ENCODE peak calls at places on chromosomes 12 and 14, in five cellular contexts. One of them, this sample, is unnamed.

GRCh38 chr12:3097186-3097804 is 20.1 kb downstream of the TSPAN9 start:
- DNase-seq in PC-9: peak; percentile 52
- DNase-seq in endodermal cell: no peak
- DNase-seq in heart left ventricle: peak; percentile 91
- DNase-seq in coronary artery: peak; percentile 89
- DNase-seq in this sample: no peak

GRCh38 chr12:56081393-56082347 is 1.7 kb downstream of the ERBB3 start:
- DNase-seq in endodermal cell: no peak
- DNase-seq in PC-9: no peak
- DNase-seq in coronary artery: no peak
- DNase-seq in heart left ventricle: no peak
- DNase-seq in this sample: no peak

GRCh38 chr14:96597680-96598079 is 95.5 kb downstream of the PAPOLA start:
- DNase-seq in endodermal cell: no peak
- DNase-seq in coronary artery: no peak
- DNase-seq in PC-9: no peak
- DNase-seq in heart left ventricle: no peak
- DNase-seq in this sample: no peak

GRCh38 chr14:34081576-34082136 is 130.8 kb upstream of the EGLN3 start:
- DNase-seq in heart left ventricle: no peak
- DNase-seq in coronary artery: no peak
- DNase-seq in PC-9: peak; percentile 91
- DNase-seq in endodermal cell: no peak
- DNase-seq in this sample: no peak

GRCh38 chr14:77950371-77950770 is 150.5 kb downstream of the ADCK1 start:
- DNase-seq in endodermal cell: no peak
- DNase-seq in coronary artery: no peak
- DNase-seq in heart left ventricle: no peak
- DNase-seq in PC-9: no peak
- DNase-seq in this sample: no peak

GRCh38 chr12:94779520-94779919 is 129.2 kb upstream of the TMCC3 start:
- DNase-seq in PC-9: no peak
- DNase-seq in coronary artery: no peak
- DNase-seq in endodermal cell: no peak
- DNase-seq in heart left ventricle: no peak
- DNase-seq in this sample: peak; percentile 18

GRCh38 chr14:76977793-76978730 is 50.4 kb downstream of the IRF2BPL start:
- DNase-seq in coronary artery: no peak
- DNase-seq in endodermal cell: peak; percentile 63
- DNase-seq in PC-9: no peak
- DNase-seq in heart left ventricle: peak; percentile 77
- DNase-seq in this sample: no peak

GRCh38 chr12:2998789-2999264 is 39.6 kb downstream of the TEAD4 start:
- DNase-seq in coronary artery: no peak
- DNase-seq in endodermal cell: peak; percentile 91
- DNase-seq in PC-9: no peak
- DNase-seq in heart left ventricle: peak; percentile 87
- DNase-seq in this sample: no peak

GRCh38 chr14:50943943-50944646 is at the start of gene PYGL:
- DNase-seq in PC-9: peak; percentile 59
- DNase-seq in coronary artery: peak; percentile 81
- DNase-seq in heart left ventricle: peak; percentile 83
- DNase-seq in endodermal cell: peak; percentile 91
- DNase-seq in this sample: no peak

GRCh38 chr12:69059465-69060457 is 126.8 kb upstream of the CPM start:
- DNase-seq in coronary artery: no peak
- DNase-seq in endodermal cell: no peak
- DNase-seq in PC-9: peak; percentile 88
- DNase-seq in heart left ventricle: no peak
- DNase-seq in this sample: no peak

GRCh38 chr12:120212301-120212700 is 11.4 kb upstream of the RPLP0 start:
- DNase-seq in coronary artery: no peak
- DNase-seq in PC-9: no peak
- DNase-seq in heart left ventricle: no peak
- DNase-seq in endodermal cell: no peak
- DNase-seq in this sample: no peak

GRCh38 chr14:79783061-79783460 is 428.2 kb downstream of the DIO2 start:
- DNase-seq in PC-9: no peak
- DNase-seq in endodermal cell: no peak
- DNase-seq in heart left ventricle: no peak
- DNase-seq in coronary artery: no peak
- DNase-seq in this sample: no peak

GRCh38 chr14:38210587-38211257 is 3.0 kb downstream of the SSTR1 start:
- DNase-seq in endodermal cell: peak; percentile 78
- DNase-seq in PC-9: no peak
- DNase-seq in coronary artery: no peak
- DNase-seq in heart left ventricle: no peak
- DNase-seq in this sample: no peak

GRCh38 chr14:51652168-51653095 is 722 bp downstream of the FRMD6 start:
- DNase-seq in endodermal cell: peak; percentile 81
- DNase-seq in heart left ventricle: peak; percentile 39
- DNase-seq in coronary artery: no peak
- DNase-seq in PC-9: no peak
- DNase-seq in this sample: peak; percentile 15

GRCh38 chr12:19220861-19221466 is 91.4 kb downstream of the PLEKHA5 start:
- DNase-seq in coronary artery: no peak
- DNase-seq in endodermal cell: no peak
- DNase-seq in heart left ventricle: no peak
- DNase-seq in PC-9: no peak
- DNase-seq in this sample: no peak

GRCh38 chr14:96090441-96091148 is 51.4 kb downstream of the C14orf132 start:
- DNase-seq in coronary artery: peak; percentile 72
- DNase-seq in PC-9: no peak
- DNase-seq in endodermal cell: no peak
- DNase-seq in heart left ventricle: peak; percentile 82
- DNase-seq in this sample: no peak

GRCh38 chr14:75523771-75524171 is 1.5 kb downstream of the BATF start:
- DNase-seq in endodermal cell: no peak
- DNase-seq in coronary artery: no peak
- DNase-seq in PC-9: no peak
- DNase-seq in heart left ventricle: no peak
- DNase-seq in this sample: no peak

GRCh38 chr14:84131924-84132323 is 1398.0 kb upstream of the FLRT2 start:
- DNase-seq in endodermal cell: no peak
- DNase-seq in heart left ventricle: no peak
- DNase-seq in coronary artery: no peak
- DNase-seq in PC-9: no peak
- DNase-seq in this sample: no peak

GRCh38 chr12:124538194-124539082 is 29.0 kb downstream of the NCOR2 start:
- DNase-seq in endodermal cell: no peak
- DNase-seq in PC-9: no peak
- DNase-seq in coronary artery: no peak
- DNase-seq in heart left ventricle: peak; percentile 57
- DNase-seq in this sample: no peak

GRCh38 chr12:124508323-124509096 is 58.9 kb downstream of the NCOR2 start:
- DNase-seq in coronary artery: no peak
- DNase-seq in endodermal cell: no peak
- DNase-seq in heart left ventricle: peak; percentile 41
- DNase-seq in PC-9: no peak
- DNase-seq in this sample: no peak

GRCh38 chr14:106652494-106652893 is 1126.1 kb downstream of the TMEM121 start:
- DNase-seq in endodermal cell: no peak
- DNase-seq in PC-9: no peak
- DNase-seq in heart left ventricle: no peak
- DNase-seq in coronary artery: no peak
- DNase-seq in this sample: no peak

GRCh38 chr12:119693006-119693405 is 25.1 kb downstream of the PRKAB1 start:
- DNase-seq in PC-9: no peak
- DNase-seq in coronary artery: no peak
- DNase-seq in heart left ventricle: peak; percentile 52
- DNase-seq in endodermal cell: no peak
- DNase-seq in this sample: no peak

GRCh38 chr14:64244279-64244678 is 49.9 kb downstream of the ESR2 start:
- DNase-seq in heart left ventricle: peak; percentile 45
- DNase-seq in coronary artery: no peak
- DNase-seq in PC-9: no peak
- DNase-seq in endodermal cell: no peak
- DNase-seq in this sample: no peak

GRCh38 chr12:52975820-52976573 is 27.1 kb downstream of the KRT18 start:
- DNase-seq in heart left ventricle: no peak
- DNase-seq in endodermal cell: peak; percentile 95
- DNase-seq in coronary artery: no peak
- DNase-seq in PC-9: peak; percentile 61
- DNase-seq in this sample: no peak

GRCh38 chr12:79521576-79521975 is 169.2 kb downstream of the PAWR start:
- DNase-seq in coronary artery: no peak
- DNase-seq in heart left ventricle: no peak
- DNase-seq in PC-9: no peak
- DNase-seq in endodermal cell: no peak
- DNase-seq in this sample: no peak

GRCh38 chr12:98456583-98457573 is 58.5 kb upstream of the TMPO start:
- DNase-seq in heart left ventricle: peak; percentile 60
- DNase-seq in coronary artery: peak; percentile 76
- DNase-seq in PC-9: no peak
- DNase-seq in endodermal cell: peak; percentile 93
- DNase-seq in this sample: no peak

GRCh38 chr14:58465425-58465824 is 37.9 kb downstream of the KIAA0586 start:
- DNase-seq in PC-9: no peak
- DNase-seq in coronary artery: no peak
- DNase-seq in heart left ventricle: no peak
- DNase-seq in endodermal cell: no peak
- DNase-seq in this sample: no peak

GRCh38 chr12:3315201-3315661 is 175.8 kb upstream of the PRMT8 start:
- DNase-seq in heart left ventricle: peak; percentile 73
- DNase-seq in PC-9: peak; percentile 97
- DNase-seq in coronary artery: no peak
- DNase-seq in endodermal cell: no peak
- DNase-seq in this sample: no peak

GRCh38 chr12:55663391-55663790 is 26.7 kb downstream of the OR10P1 start:
- DNase-seq in PC-9: no peak
- DNase-seq in endodermal cell: peak; percentile 13
- DNase-seq in coronary artery: no peak
- DNase-seq in heart left ventricle: no peak
- DNase-seq in this sample: no peak

GRCh38 chr14:92121207-92121669 is 268 bp downstream of the NDUFB1 start:
- DNase-seq in coronary artery: peak; percentile 86
- DNase-seq in endodermal cell: no peak
- DNase-seq in heart left ventricle: peak; percentile 62
- DNase-seq in PC-9: no peak
- DNase-seq in this sample: no peak

DNA sequence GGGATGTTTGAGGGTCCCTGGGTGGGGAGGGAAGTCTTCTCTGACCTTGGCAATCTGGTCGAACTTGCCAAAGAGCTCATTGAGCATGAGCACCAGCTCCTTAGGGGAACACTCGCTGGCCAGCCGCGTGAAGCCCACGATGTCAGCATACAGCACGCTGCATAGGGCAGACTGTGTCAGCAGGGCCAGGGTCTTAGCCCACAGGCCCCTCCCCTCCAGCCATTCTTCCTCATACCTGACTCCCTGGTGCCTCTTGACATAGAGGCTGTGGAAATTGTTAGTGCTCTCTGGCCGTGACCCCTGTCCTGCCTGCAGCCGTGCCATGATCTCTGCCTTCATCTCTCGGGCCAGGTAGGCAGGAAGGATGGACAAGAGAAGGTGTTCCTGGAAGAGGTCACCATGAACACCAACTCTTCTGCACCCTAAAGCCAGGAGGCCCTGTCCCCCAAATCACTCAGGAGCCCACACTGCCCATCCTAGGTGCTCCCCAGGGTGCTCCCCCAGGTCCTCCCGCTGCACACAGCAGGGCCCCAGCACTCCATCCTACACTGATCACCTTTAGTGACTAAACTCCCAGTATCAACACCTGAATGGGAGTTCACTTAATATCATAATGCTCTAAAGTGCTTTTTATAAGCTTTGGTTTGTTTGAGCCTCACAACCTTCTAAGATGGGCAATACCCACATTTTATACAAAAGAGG is 3.7 kb downstream of the ADCY4 start:
- DNase-seq in endodermal cell: no peak
- DNase-seq in heart left ventricle: peak; percentile 12
- DNase-seq in PC-9: no peak
- DNase-seq in coronary artery: no peak
- DNase-seq in this sample: no peak
- H3K4me3 ChIP-seq in endodermal cell: no peak overlapping the region
- H3K4me3 ChIP-seq in heart left ventricle: no peak overlapping the region
- H3K4me3 ChIP-seq in PC-9: no peak overlapping the region
- H3K4me3 ChIP-seq in coronary artery: no peak overlapping the region
- H3K4me3 ChIP-seq in this sample: no peak overlapping the region

DNA sequence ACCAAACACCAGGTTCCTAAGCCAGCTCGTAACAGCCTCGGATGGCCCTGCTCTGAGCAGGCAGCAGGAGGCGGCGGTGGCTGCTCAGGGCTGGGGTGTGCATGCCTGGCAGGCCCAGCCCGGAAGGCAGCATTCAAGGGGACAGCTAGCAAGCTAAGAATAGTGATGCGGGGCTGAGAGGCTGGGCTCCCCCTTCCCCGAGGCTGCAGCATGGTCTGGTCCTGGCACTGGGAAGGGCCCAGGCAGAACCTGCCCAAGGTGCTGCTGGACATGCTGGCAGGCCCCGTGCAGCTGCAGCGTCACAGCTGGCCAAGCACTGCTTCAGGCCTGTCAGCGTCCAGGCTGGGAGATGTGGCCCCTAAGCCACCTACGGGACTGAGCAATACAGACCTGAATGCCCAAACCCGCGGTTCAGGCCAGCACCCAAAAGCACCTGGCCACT is 26.4 kb upstream of the NUDT14 start:
- DNase-seq in heart left ventricle: peak; percentile 79
- DNase-seq in PC-9: no peak
- DNase-seq in endodermal cell: peak; percentile 69
- DNase-seq in coronary artery: no peak
- DNase-seq in this sample: no peak
- H3K4me3 ChIP-seq in heart left ventricle: no peak overlapping the region
- H3K4me3 ChIP-seq in PC-9: no peak overlapping the region
- H3K4me3 ChIP-seq in endodermal cell: no peak overlapping the region
- H3K4me3 ChIP-seq in coronary artery: no peak overlapping the region
- H3K4me3 ChIP-seq in this sample: no peak overlapping the region

GRCh38 chr12:132027636-132028035 is 77.9 kb downstream of the EP400 start:
- DNase-seq in endodermal cell: no peak
- DNase-seq in PC-9: no peak
- DNase-seq in heart left ventricle: no peak
- DNase-seq in coronary artery: no peak
- DNase-seq in this sample: no peak
- H3K4me3 ChIP-seq in endodermal cell: no peak overlapping the region
- H3K4me3 ChIP-seq in PC-9: no peak overlapping the region
- H3K4me3 ChIP-seq in heart left ventricle: no peak overlapping the region
- H3K4me3 ChIP-seq in coronary artery: no peak overlapping the region
- H3K4me3 ChIP-seq in this sample: no peak overlapping the region

DNA sequence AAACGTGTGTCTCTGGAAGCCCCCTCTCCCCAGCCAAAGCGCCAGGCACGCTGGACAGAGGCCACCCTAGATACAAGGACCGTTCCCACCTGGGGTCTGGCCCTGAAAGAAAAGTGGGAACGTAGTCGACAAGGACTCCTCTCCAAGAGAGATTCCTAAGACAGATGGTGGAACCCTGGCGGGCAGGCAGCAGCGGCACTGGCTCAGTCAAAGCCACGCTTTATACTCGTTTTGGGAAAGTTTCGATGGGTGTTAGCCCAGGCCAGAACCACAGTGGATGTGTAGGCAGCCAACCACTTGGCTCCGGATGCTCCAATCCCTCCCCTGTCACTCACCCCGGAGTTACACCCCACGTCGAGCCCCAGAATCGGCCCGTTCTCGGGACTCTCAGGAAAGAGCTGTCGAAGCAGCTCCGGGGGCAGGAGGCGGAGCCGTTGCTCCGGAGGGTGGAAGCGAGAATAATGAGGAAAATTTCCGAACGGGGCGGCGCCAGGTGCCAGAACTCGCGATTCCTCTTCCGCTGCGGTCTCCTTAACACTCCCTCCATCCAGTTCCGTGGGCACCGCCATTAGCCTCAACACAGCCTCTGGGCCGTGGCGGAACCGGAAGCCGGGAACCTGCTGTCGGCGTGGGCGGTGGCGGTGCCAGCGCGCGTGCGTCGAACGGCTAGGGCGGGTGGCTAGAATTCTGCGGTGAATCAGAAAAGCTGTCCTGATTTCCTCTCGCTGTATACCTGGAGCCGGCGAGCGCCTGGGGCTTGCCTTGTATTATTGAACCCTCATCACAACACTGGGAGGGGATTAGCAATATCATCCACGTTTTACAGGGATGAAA is at the start of gene BCDIN3D:
- DNase-seq in heart left ventricle: peak; percentile 94
- DNase-seq in endodermal cell: peak; percentile 97
- DNase-seq in PC-9: peak; percentile 89
- DNase-seq in coronary artery: peak; percentile 95
- DNase-seq in this sample: peak; percentile 82
- H3K4me3 ChIP-seq in heart left ventricle: peak within 1 kb of the TSS; percentile 72
- H3K4me3 ChIP-seq in endodermal cell: peak within 1 kb of the TSS; percentile 93
- H3K4me3 ChIP-seq in PC-9: peak within 1 kb of the TSS; percentile 69
- H3K4me3 ChIP-seq in coronary artery: peak within 1 kb of the TSS; percentile 77
- H3K4me3 ChIP-seq in this sample: peak within 1 kb of the TSS; percentile 97